ENCODE peak calls at places on chromosomes 6 and 20, in four cellular contexts. A, I, W and Z are unnamed samples.

GRCh38 chr6:99138445-99138844 is 190.7 kb upstream of the FBXL4 start:
- DNase-seq in A (no peak), I (no peak), W (no peak), Z (no peak)

GRCh38 chr6:18586133-18586532 is 199.0 kb downstream of the RNF144B start:
- DNase-seq in A (no peak), I (no peak), W (no peak), Z (no peak)

GRCh38 chr20:42901689-42902518 is 287.8 kb downstream of the PTPRT start:
- DNase-seq in A (no peak), I (no peak), W (no peak), Z (no peak)

GRCh38 chr20:1524004-1524403 is 32.8 kb upstream of the SIRPB2 start:
- DNase-seq in A (no peak), I (no peak), W (no peak), Z (no peak)

GRCh38 chr6:11271228-11271627 is 38.8 kb upstream of the NEDD9 start:
- DNase-seq in A (no peak), I (no peak), W (no peak), Z (no peak)

GRCh38 chr20:58019027-58019849 is 209.2 kb downstream of the ANKRD60 start:
- DNase-seq in A (peak; percentile 60), I (no peak), W (no peak), Z (peak; percentile 89)

GRCh38 chr6:30615219-30615957 is 1.7 kb downstream of the PPP1R10 start:
- DNase-seq in A (no peak), I (peak; percentile 41), W (peak; percentile 89), Z (peak; percentile 66)

GRCh38 chr20:29689411-29690225 is 1567.8 kb upstream of the DEFB115 start:
- DNase-seq in A (no peak), I (no peak), W (no peak), Z (no peak)

GRCh38 chr6:2858678-2859324 is 17.1 kb upstream of the SERPINB1 start:
- DNase-seq in A (no peak), I (no peak), W (no peak), Z (no peak)

GRCh38 chr6:25070547-25071366 is 135.0 kb upstream of the RIPOR2 start:
- DNase-seq in A (peak; percentile 90), I (peak; percentile 84), W (peak; percentile 94), Z (peak; percentile 68)

GRCh38 chr20:10648651-10649050 is 25.1 kb downstream of the JAG1 start:
- DNase-seq in A (no peak), I (peak; percentile 1), W (no peak), Z (peak; percentile 86)

GRCh38 chr6:18307006-18307405 is 42.7 kb upstream of the DEK start:
- DNase-seq in A (no peak), I (no peak), W (peak; percentile 71), Z (peak; percentile 81)

GRCh38 chr6:82072113-82072512 is 175.4 kb downstream of the IBTK start:
- DNase-seq in A (no peak), I (no peak), W (no peak), Z (no peak)

GRCh38 chr20:5737619-5737953 is 12.6 kb upstream of the SHLD1 start:
- DNase-seq in A (no peak), I (no peak), W (no peak), Z (no peak)

GRCh38 chr6:13953061-13953705 is 28.4 kb downstream of the RNF182 start:
- DNase-seq in A (no peak), I (no peak), W (no peak), Z (no peak)

GRCh38 chr20:57400821-57401564 is 9.8 kb downstream of the RBM38 start:
- DNase-seq in A (peak; percentile 95), I (no peak), W (no peak), Z (no peak)

GRCh38 chr6:128443553-128443952 is 76.8 kb downstream of the PTPRK start:
- DNase-seq in A (no peak), I (no peak), W (no peak), Z (no peak)

GRCh38 chr6:32886674-32887383 is 32.8 kb downstream of the PSMB9 start:
- DNase-seq in A (no peak), I (no peak), W (no peak), Z (peak; percentile 54)

GRCh38 chr6:154404791-154405400 is 48.3 kb upstream of the IPCEF1 start:
- DNase-seq in A (no peak), I (no peak), W (no peak), Z (peak; percentile 71)

GRCh38 chr20:37265152-37265551 is 3.5 kb upstream of the GHRH start:
- DNase-seq in A (no peak), I (no peak), W (no peak), Z (no peak)

GRCh38 chr6:21601341-21601740 is 7.8 kb downstream of the SOX4 start:
- DNase-seq in A (no peak), I (no peak), W (peak; percentile 23), Z (no peak)

GRCh38 chr6:133854633-133855598 is 34.0 kb upstream of the TCF21 start:
- DNase-seq in A (peak; percentile 65), I (no peak), W (peak; percentile 54), Z (no peak)

GRCh38 chr20:59667981-59668515 is 63.7 kb downstream of the PHACTR3 start:
- DNase-seq in A (no peak), I (no peak), W (no peak), Z (peak; percentile 12)

GRCh38 chr6:89351632-89352328 is 742 bp downstream of the UBE2J1 start:
- DNase-seq in A (no peak), I (no peak), W (peak; percentile 53), Z (no peak)

DNA sequence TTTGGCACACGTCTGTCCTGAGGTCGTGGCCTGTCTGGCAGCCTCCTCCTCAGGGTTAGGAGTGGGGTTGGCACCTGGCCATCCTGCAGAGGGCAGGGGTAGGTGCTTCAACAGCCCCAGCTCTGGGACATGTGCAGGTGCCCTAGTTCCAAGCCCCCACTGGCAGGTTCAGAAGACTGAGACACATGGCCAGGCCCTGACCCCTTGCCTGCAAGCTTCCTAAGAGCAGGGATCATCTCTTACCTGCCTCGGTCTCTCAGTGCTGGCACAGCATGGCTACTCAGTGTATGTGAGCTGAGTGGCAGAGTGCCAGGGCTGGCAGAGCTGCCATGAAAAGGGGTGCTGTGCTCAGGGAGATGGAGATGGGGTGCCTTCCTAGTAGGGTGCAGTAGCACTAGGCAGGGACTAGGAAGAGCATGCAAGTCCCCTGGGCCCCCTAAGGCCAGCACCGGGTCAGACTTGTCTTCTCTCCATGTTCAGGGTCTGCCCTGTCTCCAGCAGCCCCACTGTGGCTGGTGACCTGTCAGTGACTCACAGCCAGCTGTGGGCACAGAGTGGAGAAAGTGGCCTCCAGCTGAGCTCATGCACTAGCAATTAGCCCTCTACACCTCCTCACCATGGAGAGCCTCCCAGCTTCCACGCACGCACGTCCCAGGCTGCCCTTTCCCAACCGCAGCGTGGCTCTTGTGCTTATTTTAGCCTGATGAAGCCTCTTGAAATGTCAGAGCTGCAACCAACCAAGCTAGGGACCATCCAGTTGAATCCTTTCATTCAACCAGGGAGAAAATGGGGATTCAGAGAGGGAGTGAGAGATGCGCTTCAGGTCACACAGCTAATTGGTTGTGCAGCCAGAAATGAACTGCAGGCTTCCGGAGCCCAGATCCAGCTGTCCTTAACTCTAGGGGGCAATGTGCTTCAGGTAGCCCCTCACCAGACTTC is 116.6 kb downstream of the MRPL14 start:
- DNase-seq in A (peak; percentile 61), I (no peak), W (no peak), Z (peak; percentile 96)
- H3K27ac ChIP-seq in A (no peak overlapping the region), I (no peak overlapping the region), W (no peak overlapping the region), Z (peak overlapping the region; percentile 31)

GRCh38 chr6:7589949-7590917 is at the start of gene SNRNP48:
- DNase-seq in A (peak; percentile 96), I (peak; percentile 96), W (peak; percentile 97), Z (peak; percentile 93)

GRCh38 chr6:7591770-7592169 is 1.8 kb downstream of the SNRNP48 start:
- DNase-seq in A (no peak), I (no peak), W (no peak), Z (no peak)

GRCh38 chr6:7587631-7588100 is 2.3 kb upstream of the SNRNP48 start:
- DNase-seq in A (no peak), I (peak; percentile 59), W (no peak), Z (no peak)

GRCh38 chr6:7590918-7591302 is 912 bp downstream of the SNRNP48 start:
- DNase-seq in A (no peak), I (no peak), W (peak; percentile 17), Z (no peak)

GRCh38 chr6:7589221-7589620 is 777 bp upstream of the SNRNP48 start:
- DNase-seq in A (no peak), I (no peak), W (no peak), Z (no peak)
- H3K4me3 ChIP-seq in A (peak overlapping the region; percentile 95), I (no peak overlapping the region), W (peak overlapping the region; percentile 77), Z (no peak overlapping the region)

DNA sequence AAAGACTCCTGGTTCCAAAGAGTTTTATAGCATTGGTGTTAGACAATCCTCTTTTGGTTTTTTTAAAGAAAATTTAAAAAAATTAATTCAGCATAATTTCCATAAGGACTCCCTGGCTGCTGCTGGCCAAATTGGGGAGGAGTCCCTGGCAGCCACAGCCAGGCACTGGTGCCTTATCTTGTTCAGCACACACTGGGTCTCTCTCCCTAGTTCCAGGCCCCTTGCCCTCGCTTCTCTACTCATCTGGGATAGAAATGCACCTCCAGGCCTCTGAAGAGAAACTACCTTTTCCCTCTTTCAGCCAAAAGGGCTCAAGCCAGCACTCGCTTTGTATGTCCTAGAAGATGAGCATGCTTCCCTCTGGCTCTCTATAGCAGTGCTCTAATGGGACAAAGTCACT is 13.4 kb upstream of the MAPK13 start:
- DNase-seq in A (no peak), I (no peak), W (no peak), Z (no peak)
- H3K4me1 ChIP-seq in A (peaks cover 92% of the 10 kb centered on the region), I (peaks cover 31% of the 10 kb centered on the region), W (peaks cover 12% of the 10 kb centered on the region), Z (no peaks in the 10 kb centered on the region)

GRCh38 chr6:105606871-105607421 is 204.1 kb upstream of the PREP start:
- DNase-seq in A (no peak), I (no peak), W (no peak), Z (no peak)

GRCh38 chr6:105604593-105604905 is 201.7 kb upstream of the PREP start:
- DNase-seq in A (no peak), I (no peak), W (no peak), Z (no peak)

GRCh38 chr6:105601541-105602174 is 198.8 kb upstream of the PREP start:
- DNase-seq in A (no peak), I (peak; percentile 67), W (no peak), Z (peak; percentile 92)

GRCh38 chr6:105600342-105601293 is 197.7 kb upstream of the PREP start:
- DNase-seq in A (no peak), I (no peak), W (peak; percentile 44), Z (no peak)

DNA sequence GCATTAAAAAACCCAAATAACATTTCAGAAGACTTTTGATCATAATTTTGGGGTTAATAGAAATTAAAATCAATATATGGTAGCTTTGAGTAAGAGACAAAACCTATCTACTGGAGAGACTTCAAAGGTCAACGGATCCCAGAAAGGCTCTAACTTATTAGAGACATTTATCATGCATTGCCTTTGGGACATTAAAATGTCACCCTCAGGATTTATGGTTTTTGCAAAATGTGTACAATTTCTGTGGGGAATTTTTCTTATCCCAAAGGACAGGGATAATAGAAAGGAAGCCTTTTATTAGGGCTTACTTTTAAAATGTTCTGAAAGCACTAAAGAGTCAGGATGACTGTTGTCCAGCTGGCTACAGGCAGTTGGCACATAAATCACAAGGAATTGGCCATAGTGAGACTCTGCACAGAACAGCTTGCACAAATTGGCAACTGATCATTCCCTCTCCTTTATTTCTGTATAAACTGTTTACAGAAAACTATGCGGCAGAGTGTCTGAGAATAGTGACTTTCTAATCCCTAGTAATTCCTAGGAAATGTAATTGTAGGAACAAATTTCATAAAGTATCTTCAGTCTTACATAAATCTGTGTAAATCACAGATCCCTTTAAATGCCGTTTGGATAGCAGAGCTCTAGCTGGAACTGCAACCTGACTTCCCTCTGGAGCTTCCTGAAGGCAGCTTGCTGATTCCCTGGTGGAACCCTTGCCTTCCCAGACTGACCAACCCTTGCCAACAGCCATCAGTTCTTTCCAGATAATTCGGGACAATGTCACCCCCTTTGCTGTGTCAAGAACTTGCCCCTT is 201.1 kb upstream of the PREP start:
- DNase-seq in A (no peak), I (peak; percentile 24), W (no peak), Z (no peak)
- H3K27ac ChIP-seq in A (no peak overlapping the region), I (peak overlapping the region; percentile 37), W (no peak overlapping the region), Z (no peak overlapping the region)